ENCODE peak calls at places on chromosomes 13 and 19, in seven cellular contexts. B, Q, S, A, U, P and E are unnamed samples.

GRCh38 chr13:30900952-30901749 is 4.9 kb upstream of the MEDAG start:
- DNase-seq in S (no peak), Q (no peak), A (no peak), P (no peak), U (no peak), B (no peak), E (no peak)

GRCh38 chr19:18278521-18279265 is 2.7 kb downstream of the JUND start:
- DNase-seq in A (no peak), U (no peak), P (no peak), Q (no peak), B (peak), S (peak), E (peak)

GRCh38 chr19:54449701-54450069 is 686 bp downstream of the LENG8 start:
- DNase-seq in S (no peak), B (no peak), U (no peak), Q (no peak), A (no peak), P (no peak), E (no peak)

GRCh38 chr13:30332516-30333165 is 25.3 kb upstream of the KATNAL1 start:
- DNase-seq in U (no peak), B (no peak), Q (no peak), A (no peak), P (no peak), S (no peak), E (no peak)

GRCh38 chr19:48511800-48512503 is at the start of gene LMTK3:
- DNase-seq in U (peak), A (no peak), B (peak), P (no peak), S (peak), Q (no peak), E (no peak)

GRCh38 chr13:23020246-23020843 is 160.4 kb upstream of the SGCG start:
- DNase-seq in Q (peak), A (peak), P (peak), U (peak), B (peak), S (peak), E (peak)

GRCh38 chr13:99217461-99218101 is 16.9 kb downstream of the UBAC2 start:
- DNase-seq in P (no peak), A (no peak), Q (no peak), B (no peak), U (no peak), S (no peak), E (no peak)

GRCh38 chr19:18101268-18101667 is 3.7 kb downstream of the MAST3 start:
- DNase-seq in P (no peak), A (no peak), Q (no peak), S (no peak), U (no peak), B (no peak), E (no peak)

GRCh38 chr13:31697290-31697689 is 42.0 kb upstream of the RXFP2 start:
- DNase-seq in P (no peak), A (no peak), Q (no peak), S (no peak), B (no peak), U (no peak), E (no peak)

GRCh38 chr19:11434703-11435056 is 241 bp downstream of the ODAD3 start:
- DNase-seq in B (no peak), Q (no peak), P (no peak), A (no peak), U (no peak), S (no peak), E (no peak)

GRCh38 chr19:39677931-39678889 is 22.5 kb downstream of the LGALS16 start:
- DNase-seq in Q (no peak), A (no peak), P (peak), S (no peak), B (peak), U (no peak), E (no peak)

GRCh38 chr13:75832812-75833211 is 196.7 kb downstream of the LMO7 start:
- DNase-seq in S (no peak), U (no peak), A (no peak), P (no peak), Q (no peak), B (no peak), E (no peak)

GRCh38 chr13:86559915-86560314 is 760.7 kb upstream of the SLITRK6 start:
- DNase-seq in U (no peak), A (no peak), P (no peak), Q (no peak), S (no peak), B (no peak), E (no peak)

GRCh38 chr13:75635101-75635620 is 969 bp upstream of the LMO7 start:
- DNase-seq in P (peak), S (peak), U (no peak), B (no peak), Q (no peak), A (no peak), E (no peak)

GRCh38 chr13:87777395-87777794 is 106.2 kb downstream of the SLITRK5 start:
- DNase-seq in S (peak), U (no peak), B (peak), Q (no peak), P (peak), A (no peak), E (no peak)

GRCh38 chr19:6822311-6822670 is 49.8 kb downstream of the VAV1 start:
- DNase-seq in U (no peak), S (no peak), B (no peak), P (no peak), A (no peak), Q (no peak), E (no peak)

GRCh38 chr19:44401108-44401786 is at the start of gene ZNF285:
- DNase-seq in P (peak), B (peak), Q (peak), U (peak), A (no peak), S (peak), E (peak)

GRCh38 chr19:55603581-55604292 is 1.7 kb upstream of the ZNF865 start:
- DNase-seq in A (no peak), S (peak), Q (no peak), P (no peak), U (no peak), B (no peak), E (no peak)

GRCh38 chr13:79398915-79399314 is 7.1 kb downstream of the RBM26 start:
- DNase-seq in B (no peak), U (no peak), A (no peak), S (no peak), P (no peak), Q (no peak), E (no peak)

GRCh38 chr13:98869408-98870090 is 108.3 kb downstream of the DOCK9 start:
- DNase-seq in A (no peak), B (peak), Q (no peak), P (no peak), S (no peak), U (no peak), E (no peak)

GRCh38 chr13:35987572-35988513 is 143.3 kb downstream of the DCLK1 start:
- DNase-seq in A (no peak), P (no peak), Q (no peak), U (no peak), B (no peak), S (peak), E (no peak)

GRCh38 chr19:38617283-38617763 is 430 bp downstream of the MAP4K1 start:
- DNase-seq in Q (peak), S (no peak), A (no peak), U (no peak), B (no peak), P (no peak), E (peak)

GRCh38 chr13:78022164-78022877 is 103.7 kb upstream of the EDNRB start:
- DNase-seq in S (no peak), Q (peak), U (no peak), P (no peak), B (no peak), A (no peak), E (no peak)

GRCh38 chr19:47280183-47280797 is 5.6 kb downstream of the INAFM1 start:
- DNase-seq in Q (no peak), P (peak), S (peak), A (no peak), B (peak), U (peak), E (no peak)

GRCh38 chr19:1459479-1459878 is 9.6 kb downstream of the APC2 start:
- DNase-seq in Q (no peak), U (no peak), B (no peak), P (no peak), A (no peak), S (no peak), E (no peak)

GRCh38 chr13:101346161-101346560 is 70.1 kb downstream of the NALCN start:
- DNase-seq in U (no peak), A (no peak), B (no peak), P (no peak), Q (no peak), S (no peak), E (no peak)

DNA sequence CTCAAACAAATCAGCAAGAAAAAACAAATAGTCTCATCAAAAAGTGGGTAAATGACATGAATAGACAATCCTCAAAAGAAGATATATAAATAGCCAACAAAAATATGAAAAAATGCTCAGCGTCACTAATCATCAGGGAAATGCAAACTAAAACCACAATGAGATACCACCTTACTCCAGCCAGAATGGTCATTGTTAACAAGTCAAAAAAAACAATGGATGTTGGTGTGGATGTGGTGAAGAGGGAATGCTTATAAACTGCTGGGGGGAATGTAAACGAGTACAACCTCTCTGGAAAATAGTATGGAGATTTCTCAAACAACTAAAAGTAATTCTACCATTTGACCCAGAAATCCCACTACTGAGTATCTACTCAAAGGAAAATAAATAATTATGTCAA is 239.2 kb upstream of the RFC3 start:
- DNase-seq in Q (no peak), B (no peak), S (no peak), P (no peak), A (no peak), U (no peak), E (no peak)
- TF ChIP-seq REST in Q (no peak), B (no peak), S (no peak), P (no peak), A (no peak), U (no peak), E (no peak)

DNA sequence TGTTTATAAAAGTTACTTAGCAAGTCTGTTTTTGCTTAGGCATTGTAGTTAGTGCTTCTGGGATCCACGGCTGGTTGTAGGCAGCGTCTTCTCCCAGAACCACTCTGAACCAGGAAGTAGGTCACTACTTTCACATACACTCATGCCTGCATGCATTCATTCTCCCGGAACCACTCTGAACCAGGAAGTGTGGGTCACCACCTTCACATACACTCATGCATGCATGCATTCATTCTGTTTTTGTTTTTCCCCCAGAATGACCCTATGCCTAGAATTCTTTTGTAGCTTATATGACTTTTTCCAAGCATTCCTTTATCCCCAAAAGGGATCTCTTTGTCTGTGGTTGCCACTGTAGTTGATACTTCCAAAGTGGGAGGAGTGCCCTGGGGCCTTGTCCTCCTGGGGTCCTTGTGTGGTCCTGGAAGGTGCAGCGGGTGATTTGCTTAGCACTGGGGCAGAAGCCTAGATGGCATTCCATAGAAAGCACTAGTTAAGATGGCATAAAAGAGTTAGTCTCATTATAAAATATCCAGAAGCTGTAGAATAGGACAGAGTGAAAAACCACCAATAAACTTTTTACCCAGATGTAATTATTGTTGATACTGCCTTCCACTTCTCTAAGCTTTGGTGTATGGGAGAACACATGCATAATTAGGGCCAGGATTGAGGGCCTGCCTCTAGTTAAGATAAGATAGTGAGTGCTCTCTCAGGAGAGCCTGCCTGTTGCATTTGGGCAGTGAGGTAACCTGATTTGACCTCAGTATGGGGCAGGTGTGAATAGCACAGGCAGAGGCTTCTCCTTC is 68.6 kb upstream of the TEX29 start:
- DNase-seq in P (no peak), Q (no peak), S (no peak), U (peak), A (no peak), B (no peak), E (no peak)
- TF ChIP-seq REST in P (no peak), Q (no peak), S (no peak), U (no peak), A (no peak), B (no peak), E (no peak)

GRCh38 chr19:15463865-15464371 is 426 bp downstream of the RASAL3 start:
- DNase-seq in B (no peak), Q (no peak), U (no peak), S (peak), P (no peak), A (no peak), E (peak)
- TF ChIP-seq REST in B (no peak), Q (no peak), U (no peak), S (no peak), P (no peak), A (no peak), E (peak)

DNA sequence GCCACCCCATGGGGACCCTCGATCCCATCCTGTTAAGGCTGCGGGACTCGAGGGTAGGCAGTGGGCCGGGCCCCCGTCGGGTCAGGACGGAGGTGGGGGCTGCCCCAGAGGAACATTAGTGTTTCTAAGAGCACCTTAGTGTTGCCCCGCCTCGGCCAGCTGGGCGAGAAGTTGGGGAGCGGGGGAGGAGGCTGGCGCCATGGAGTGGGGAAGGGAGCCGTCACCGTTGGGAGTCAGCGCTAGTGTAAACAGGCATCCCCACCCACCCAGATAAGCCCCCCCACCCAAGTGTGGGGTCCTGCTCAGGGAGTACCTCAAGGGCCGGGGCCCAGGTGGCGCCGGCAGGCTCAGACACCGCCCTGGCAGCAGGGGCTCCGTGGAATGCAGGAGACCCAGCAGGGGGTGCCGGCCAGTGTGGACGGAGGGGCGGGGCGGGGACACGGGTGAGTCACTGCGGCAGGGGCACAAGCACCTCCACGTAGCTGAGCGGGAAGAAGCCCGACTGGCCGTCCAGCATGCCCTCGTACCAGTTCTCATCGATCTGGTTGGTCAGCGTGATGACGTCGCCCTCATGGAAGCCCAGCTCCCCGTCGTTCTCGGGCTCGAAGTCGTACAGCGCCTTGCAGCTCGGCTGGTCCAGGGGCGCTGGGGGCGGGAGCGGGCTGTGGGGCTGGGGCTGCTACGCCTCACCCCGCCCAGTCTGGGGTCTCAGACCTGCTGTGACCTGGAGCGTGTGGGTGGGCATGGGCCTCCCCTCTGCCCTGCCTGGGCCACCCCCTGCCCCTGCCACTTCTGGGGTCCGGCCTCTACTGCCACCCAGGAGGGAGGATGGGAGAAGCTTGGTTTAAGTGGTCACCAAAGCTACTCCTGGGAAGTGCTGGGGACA is 18.0 kb downstream of the MPND start:
- DNase-seq in B (peak), Q (no peak), S (peak), A (no peak), P (no peak), U (no peak), E (no peak)
- TF ChIP-seq REST in B (no peak), Q (no peak), S (no peak), A (no peak), P (no peak), U (no peak), E (no peak)

DNA sequence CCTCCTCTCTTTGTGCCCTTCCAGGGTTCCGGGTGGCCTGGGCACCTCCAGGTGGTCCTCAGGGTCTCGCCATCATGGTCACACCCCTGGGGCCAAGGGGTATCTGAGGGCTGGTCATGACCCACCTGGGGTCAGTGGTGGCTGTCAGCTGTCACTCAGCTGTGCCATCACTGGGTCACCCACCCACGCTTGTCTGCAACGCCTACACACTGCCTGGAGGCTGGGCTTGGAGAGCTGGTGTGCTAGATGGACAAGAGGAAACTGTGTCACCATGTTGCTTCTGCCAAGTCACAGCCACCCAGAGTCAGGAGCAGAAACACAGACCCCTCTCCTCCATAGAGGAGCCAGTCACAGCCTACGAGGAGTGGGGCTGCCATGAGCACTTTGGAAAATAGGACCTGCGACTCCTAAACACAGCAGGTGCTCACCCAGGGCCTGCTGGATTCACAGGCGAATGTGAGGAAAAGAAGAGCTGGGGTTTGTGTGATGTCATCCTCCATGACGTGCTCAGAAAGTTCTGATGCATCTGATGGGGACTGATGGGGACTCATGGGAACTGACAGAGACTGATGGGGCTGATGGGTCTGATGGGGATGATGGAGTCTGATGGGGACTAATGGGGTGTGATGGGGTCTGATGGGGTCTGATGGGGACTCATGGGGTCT is 10.7 kb upstream of the GRTP1 start:
- DNase-seq in A (no peak), P (no peak), B (no peak), S (no peak), Q (no peak), U (peak), E (no peak)
- TF ChIP-seq REST in A (no peak), P (no peak), B (no peak), S (no peak), Q (no peak), U (no peak), E (no peak)

DNA sequence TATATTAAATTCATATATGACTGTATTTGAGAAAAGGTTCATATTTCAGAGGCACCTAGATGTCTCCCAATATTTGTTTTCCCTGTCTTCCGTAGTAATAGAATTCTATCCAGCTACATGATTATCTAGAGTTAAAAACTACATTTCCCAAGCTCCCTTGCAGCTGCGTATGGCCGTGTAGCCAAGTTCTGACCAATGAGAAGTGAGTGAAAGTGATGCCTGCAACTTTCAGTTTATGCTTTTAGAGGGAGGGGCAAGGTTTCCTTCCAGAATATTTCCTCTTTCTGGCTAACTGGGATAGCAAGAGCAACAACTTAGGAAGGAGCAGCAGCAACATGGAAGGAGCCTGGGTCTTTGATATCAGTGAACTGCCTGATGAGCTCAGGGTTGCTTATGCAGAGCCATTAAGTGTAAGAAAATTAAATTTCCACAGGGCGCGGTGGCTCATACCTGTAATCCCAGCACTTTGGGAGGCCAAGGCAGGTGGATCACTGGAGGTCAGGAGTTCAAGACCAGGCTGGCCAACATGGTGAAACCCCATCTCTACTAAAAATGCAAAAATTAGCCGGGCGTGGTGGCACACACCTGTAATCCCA is 23.2 kb upstream of the CYP2A13 start:
- DNase-seq in U (peak), B (peak), A (peak), P (no peak), Q (no peak), S (peak), E (no peak)
- TF ChIP-seq REST in U (no peak), B (no peak), A (no peak), P (no peak), Q (no peak), S (no peak), E (no peak)

GRCh38 chr19:8262431-8262830 is 45.7 kb downstream of the CD320 start:
- DNase-seq in U (no peak), A (no peak), P (no peak), B (no peak), Q (no peak), S (no peak), E (no peak)
- TF ChIP-seq REST in U (no peak), A (no peak), P (no peak), B (no peak), Q (no peak), S (no peak), E (no peak)

DNA sequence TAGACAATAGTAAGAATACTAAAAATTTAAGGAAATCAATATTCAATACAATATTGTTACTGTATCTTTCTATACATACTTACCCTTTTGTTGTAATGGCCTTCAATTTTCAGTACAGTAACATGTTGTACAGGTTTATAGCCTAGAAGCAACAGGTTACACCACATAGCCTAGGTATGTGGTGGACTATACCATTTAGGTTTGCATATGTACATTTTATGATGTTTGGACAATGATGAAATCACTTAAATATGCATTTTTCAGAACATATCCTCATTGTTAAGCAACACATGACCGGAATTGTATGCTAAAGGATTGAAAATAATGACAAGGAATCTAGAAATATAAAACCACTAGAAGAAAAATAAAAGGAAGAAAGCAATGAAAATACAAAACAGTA is 611.4 kb downstream of the DACH1 start:
- DNase-seq in S (no peak), U (no peak), B (no peak), P (no peak), A (no peak), Q (no peak), E (no peak)
- TF ChIP-seq REST in S (no peak), U (no peak), B (no peak), P (no peak), A (no peak), Q (no peak), E (no peak)